ENCODE peak calls at places on chromosomes 1 and 21, in four cellular contexts. X, H, A and W are unnamed samples.

GRCh38 chr1:87024936-87025537 is 110.6 kb downstream of the HS2ST1 start:
- DNase-seq in H (no peak), X (peak; percentile 22), A (peak; percentile 29), W (peak; percentile 56)

GRCh38 chr1:3609016-3609768 is 2.1 kb downstream of the MEGF6 start:
- DNase-seq in X (no peak), A (no peak), H (no peak), W (no peak)

GRCh38 chr1:197249324-197249723 is 18.7 kb upstream of the CRB1 start:
- DNase-seq in H (no peak), X (no peak), A (no peak), W (no peak)

GRCh38 chr1:186474208-186474607 is 13.3 kb upstream of the PDC start:
- DNase-seq in A (no peak), H (no peak), X (peak; percentile 78), W (no peak)

GRCh38 chr1:92749024-92749634 is 35.8 kb downstream of the EVI5 start:
- DNase-seq in A (peak; percentile 40), H (no peak), X (peak; percentile 75), W (peak; percentile 42)

GRCh38 chr1:208837242-208837641 is 593.1 kb upstream of the PLXNA2 start:
- DNase-seq in H (no peak), X (no peak), A (no peak), W (no peak)

GRCh38 chr1:248825136-248825535 is 579 bp downstream of the SH3BP5L start:
- DNase-seq in A (no peak), H (no peak), X (no peak), W (no peak)

GRCh38 chr1:155105604-155106011 is 22.1 kb upstream of the EFNA1 start:
- DNase-seq in H (no peak), X (no peak), A (no peak), W (peak; percentile 88)

GRCh38 chr1:67847466-67847865 is 14.2 kb upstream of the GNG12 start:
- DNase-seq in X (peak; percentile 74), A (no peak), H (no peak), W (peak; percentile 97)

GRCh38 chr1:44154049-44154448 is 12.6 kb upstream of the KLF18 start:
- DNase-seq in H (no peak), A (no peak), X (no peak), W (no peak)

GRCh38 chr1:178330848-178331497 is 165.8 kb downstream of the CLEC20A start:
- DNase-seq in A (no peak), X (no peak), H (no peak), W (no peak)

GRCh38 chr21:46098303-46099141 is 610 bp downstream of the COL6A2 start:
- DNase-seq in A (peak; percentile 33), H (no peak), X (no peak), W (no peak)

GRCh38 chr1:105485207-105485606 is 1571.3 kb upstream of the PRMT6 start:
- DNase-seq in H (no peak), A (no peak), X (peak; percentile 58), W (no peak)

GRCh38 chr1:223007935-223008334 is 135.1 kb downstream of the TLR5 start:
- DNase-seq in A (no peak), H (no peak), X (no peak), W (no peak)

GRCh38 chr1:12810691-12811408 is 19.7 kb downstream of the PRAMEF1 start:
- DNase-seq in H (no peak), A (peak; percentile 18), X (no peak), W (no peak)

GRCh38 chr1:245802941-245803665 is 648.3 kb downstream of the KIF26B start:
- DNase-seq in H (no peak), X (no peak), A (peak; percentile 33), W (no peak)

GRCh38 chr1:248858096-248858890 is 592 bp downstream of the ZNF692 start:
- DNase-seq in X (peak; percentile 64), H (no peak), A (peak; percentile 71), W (peak; percentile 72)

GRCh38 chr21:28207776-28208175 is 784.9 kb downstream of the LTN1 start:
- DNase-seq in A (no peak), H (no peak), X (peak; percentile 83), W (peak; percentile 10)

GRCh38 chr1:160539896-160540858 is 17.1 kb upstream of the SLAMF6 start:
- DNase-seq in H (peak; percentile 95), A (peak; percentile 92), X (no peak), W (peak; percentile 56)

GRCh38 chr21:36803801-36804452 is 105.0 kb downstream of the SIM2 start:
- DNase-seq in H (no peak), A (no peak), X (no peak), W (no peak)

GRCh38 chr1:14443164-14443787 is 155.2 kb upstream of the KAZN start:
- DNase-seq in H (no peak), X (peak; percentile 48), A (peak; percentile 85), W (no peak)

GRCh38 chr1:193417420-193417819 is 231.0 kb upstream of the B3GALT2 start:
- DNase-seq in X (peak; percentile 27), H (no peak), A (no peak), W (no peak)

GRCh38 chr1:226798427-226799411 is 59.6 kb upstream of the ITPKB start:
- DNase-seq in A (peak; percentile 39), X (no peak), H (peak; percentile 47), W (peak; percentile 36)

GRCh38 chr1:117627562-117628165 is 21.8 kb downstream of the TENT5C start:
- DNase-seq in A (no peak), X (no peak), H (no peak), W (no peak)

GRCh38 chr1:180773210-180773865 is 139.4 kb upstream of the KIAA1614 start:
- DNase-seq in X (peak; percentile 74), H (no peak), A (no peak), W (peak; percentile 64)
- TF ChIP-seq FOS in X (no peak), H (no peak), A (no peak), W (peak; percentile 61)

DNA sequence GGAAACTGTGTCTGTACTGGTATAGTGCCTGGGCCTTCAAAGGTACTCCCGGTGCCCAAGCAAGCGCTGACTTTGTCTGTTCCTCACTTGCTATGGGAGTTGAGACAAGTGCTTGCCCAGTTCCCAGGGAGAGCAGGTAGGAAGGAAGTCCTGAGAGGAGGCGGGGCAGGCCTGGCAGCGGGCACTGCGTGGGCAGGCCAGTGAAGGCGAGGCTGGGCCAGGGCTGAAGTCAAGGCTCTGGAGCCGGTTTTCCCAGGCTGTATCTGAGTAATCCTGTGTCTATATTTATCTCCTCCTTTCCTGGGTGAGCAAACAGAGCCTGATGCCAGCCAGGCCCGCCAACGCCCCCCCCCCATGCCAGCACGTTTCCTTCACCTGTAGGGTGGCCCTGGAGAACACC is 15.9 kb upstream of the EDN2 start:
- DNase-seq in X (no peak), H (no peak), A (no peak), W (no peak)
- H3K27ac ChIP-seq in X (no peak overlapping the region), H (no peak overlapping the region), A (no peak overlapping the region), W (no peak overlapping the region)

GRCh38 chr1:63710776-63711175 is 63.0 kb upstream of the ROR1 start:
- DNase-seq in A (no peak), H (no peak), X (no peak), W (no peak)

GRCh38 chr1:63713041-63713440 is 60.8 kb upstream of the ROR1 start:
- DNase-seq in A (no peak), H (no peak), X (no peak), W (no peak)

GRCh38 chr1:63710306-63710705 is 63.5 kb upstream of the ROR1 start:
- DNase-seq in X (no peak), H (no peak), A (no peak), W (no peak)

GRCh38 chr1:63714482-63714760 is 59.4 kb upstream of the ROR1 start:
- DNase-seq in H (no peak), A (no peak), X (no peak), W (no peak)

GRCh38 chr1:63713627-63714481 is 60.0 kb upstream of the ROR1 start:
- DNase-seq in H (no peak), A (no peak), X (peak; percentile 93), W (no peak)
- TF ChIP-seq FOS in H (no peak), A (no peak), X (peak; percentile 55), W (no peak)

GRCh38 chr1:182291584-182292192 is 99.9 kb downstream of the GLUL start:
- DNase-seq in H (no peak), A (no peak), X (no peak), W (no peak)
- H3K27ac ChIP-seq in H (no peak overlapping the region), A (peak overlapping the region; percentile 33), X (no peak overlapping the region), W (no peak overlapping the region)

DNA sequence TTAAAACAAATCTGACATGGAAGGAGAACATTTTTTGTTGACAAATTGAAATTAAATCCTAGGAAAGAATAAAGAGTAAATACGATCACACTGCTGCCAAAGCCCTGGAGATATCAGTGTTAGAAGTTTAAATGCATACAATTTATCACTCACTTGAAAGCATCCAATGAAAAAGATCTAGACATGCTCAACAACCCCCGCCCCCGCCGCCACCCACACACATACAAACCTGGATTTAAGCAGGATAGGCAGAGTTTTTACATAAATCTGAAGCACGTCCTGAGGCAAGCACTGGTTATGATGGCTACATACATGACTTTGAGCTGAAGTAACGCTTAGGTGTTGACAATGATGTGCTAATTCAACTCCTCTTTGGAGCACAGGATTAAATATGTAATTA is 58.5 kb downstream of the LYST start:
- DNase-seq in X (no peak), H (no peak), A (no peak), W (no peak)
- TF ChIP-seq FOS in X (no peak), H (no peak), A (no peak), W (no peak)